ENCODE peak calls at places on chromosomes 13 and 19, in six cellular contexts. G, M, I, D, P and W are unnamed samples.

GRCh38 chr13:97262058-97262457 is 39.9 kb downstream of the MBNL2 start:
- DNase-seq in P (no peak), D (no peak), M (no peak), I (no peak), G (no peak), W (no peak)

GRCh38 chr19:11479470-11480080 is 1.3 kb downstream of the ELAVL3 start:
- DNase-seq in I (no peak), G (peak), P (no peak), D (peak), M (peak), W (peak)

GRCh38 chr13:110815471-110816204 is 99.2 kb downstream of the ANKRD10 start:
- DNase-seq in I (no peak), M (no peak), G (no peak), P (no peak), D (no peak), W (no peak)

GRCh38 chr19:11881151-11881800 is 6.3 kb upstream of the ZNF69 start:
- DNase-seq in M (peak), G (peak), P (peak), I (no peak), D (peak), W (peak)

GRCh38 chr13:108944760-108945159 is 315.3 kb downstream of the MYO16 start:
- DNase-seq in D (no peak), M (no peak), I (peak), P (peak), G (no peak), W (no peak)

GRCh38 chr13:49774376-49775005 is 18.0 kb downstream of the KPNA3 start:
- DNase-seq in P (no peak), D (no peak), G (no peak), I (no peak), M (no peak), W (no peak)

GRCh38 chr13:102935896-102936321 is 90.1 kb downstream of the ERCC5 start:
- DNase-seq in G (no peak), D (no peak), M (no peak), I (no peak), P (no peak), W (no peak)

GRCh38 chr19:2648528-2648937 is 54.0 kb downstream of the GNG7 start:
- DNase-seq in G (peak), I (peak), M (peak), P (peak), D (peak), W (peak)

GRCh38 chr13:39452834-39453233 is 150.2 kb downstream of the LHFPL6 start:
- DNase-seq in P (no peak), I (no peak), D (peak), M (no peak), G (no peak), W (no peak)

GRCh38 chr13:24085662-24086061 is 74.9 kb upstream of the SPATA13 start:
- DNase-seq in D (no peak), G (no peak), I (no peak), M (no peak), P (no peak), W (no peak)

GRCh38 chr13:40190656-40191100 is 475.8 kb downstream of the FOXO1 start:
- DNase-seq in G (peak), M (no peak), I (no peak), D (peak), P (peak), W (peak)

GRCh38 chr13:20431080-20431479 is 94.6 kb downstream of the CRYL1 start:
- DNase-seq in P (no peak), I (no peak), D (no peak), G (no peak), M (no peak), W (no peak)

GRCh38 chr19:29566496-29567054 is 39.5 kb upstream of the POP4 start:
- DNase-seq in M (no peak), I (no peak), G (no peak), P (no peak), D (no peak), W (no peak)

GRCh38 chr19:2054763-2055162 is 3.7 kb upstream of the MKNK2 start:
- DNase-seq in P (no peak), G (peak), M (no peak), I (no peak), D (no peak), W (no peak)

GRCh38 chr19:6424190-6424938 is at the start of gene KHSRP:
- DNase-seq in M (no peak), P (no peak), D (peak), I (no peak), G (no peak), W (no peak)

GRCh38 chr13:61202042-61202441 is 213.6 kb downstream of the PCDH20 start:
- DNase-seq in D (no peak), M (peak), P (no peak), I (no peak), G (no peak), W (no peak)

GRCh38 chr19:15248648-15249559 is 16.7 kb upstream of the EPHX3 start:
- DNase-seq in D (no peak), I (peak), M (no peak), P (peak), G (peak), W (peak)

GRCh38 chr19:47608074-47608907 is 643 bp upstream of the BICRA start:
- DNase-seq in P (peak), M (peak), D (peak), I (peak), G (peak), W (peak)
- TF ChIP-seq CTCF in P (peak), M (peak), D (no peak), I (peak), G (peak), W (peak)

GRCh38 chr13:22848539-22849052 is 332.2 kb upstream of the SGCG start:
- DNase-seq in P (no peak), D (no peak), I (no peak), G (no peak), M (peak), W (peak)
- TF ChIP-seq CTCF in P (no peak), D (no peak), I (no peak), G (no peak), M (no peak), W (no peak)

DNA sequence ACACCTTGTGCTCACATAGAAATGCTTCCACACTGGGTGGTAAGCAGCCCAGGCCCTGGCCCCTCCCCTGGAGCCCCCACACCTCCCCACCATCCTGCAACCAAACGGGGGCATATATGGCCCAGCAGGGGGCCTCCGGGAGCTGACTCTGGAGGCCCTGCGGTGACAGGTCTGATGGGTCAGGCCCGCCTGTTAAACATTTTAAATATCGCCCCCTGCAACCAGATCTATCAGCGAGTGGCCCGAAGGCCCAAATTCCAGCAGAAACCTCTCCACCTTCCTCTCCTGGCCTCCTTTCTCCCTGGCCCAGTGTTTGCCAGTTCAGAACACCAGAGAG is 48.0 kb upstream of the KATNAL1 start:
- DNase-seq in D (peak), P (no peak), I (no peak), G (no peak), M (peak), W (no peak)
- TF ChIP-seq CTCF in D (peak), P (peak), I (no peak), G (peak), M (no peak), W (no peak)

GRCh38 chr19:35513975-35514809 is 743 bp upstream of the DMKN start:
- DNase-seq in M (peak), I (no peak), P (peak), D (peak), G (no peak), W (no peak)
- TF ChIP-seq CTCF in M (peak), I (no peak), P (no peak), D (no peak), G (no peak), W (no peak)

DNA sequence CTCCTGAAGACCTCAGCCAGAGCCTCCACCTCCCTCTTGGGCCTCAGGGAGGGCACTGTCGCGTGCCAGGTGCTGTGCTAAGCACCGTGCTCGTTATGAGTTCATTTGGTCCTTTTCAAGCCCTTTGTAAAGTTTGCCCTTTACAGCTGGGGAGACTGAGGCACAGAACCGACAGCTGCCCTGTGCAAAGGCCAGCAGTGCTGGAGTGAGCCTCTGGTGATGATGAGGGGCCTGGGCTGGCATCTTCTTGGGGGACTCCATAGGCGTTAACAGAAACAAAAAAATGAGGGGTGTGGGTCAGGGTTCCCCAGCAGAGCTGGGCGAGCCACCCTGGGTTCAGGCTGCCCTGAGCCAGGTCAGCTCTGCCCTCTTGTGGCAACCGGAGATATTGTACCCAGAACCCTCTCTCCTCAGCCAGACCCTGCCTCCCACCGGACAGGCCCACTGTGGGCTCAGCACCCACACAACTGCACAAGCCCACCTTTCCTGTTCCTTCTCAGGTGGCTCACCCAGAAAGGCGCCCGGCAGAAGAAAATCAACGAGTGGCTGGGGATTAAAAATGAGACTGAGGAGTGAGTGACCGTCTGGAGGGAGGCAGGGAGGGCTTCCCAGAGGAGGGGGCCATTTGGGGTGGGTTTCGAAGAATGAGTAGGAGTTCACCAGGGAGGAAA is 5.5 kb upstream of the IFI30 start:
- DNase-seq in I (no peak), D (peak), G (peak), M (peak), P (peak), W (no peak)
- TF ChIP-seq CTCF in I (peak), D (peak), G (peak), M (peak), P (peak), W (peak)

GRCh38 chr13:101152184-101152583 is 264.1 kb downstream of the NALCN start:
- DNase-seq in M (no peak), I (no peak), D (peak), P (no peak), G (no peak), W (no peak)

GRCh38 chr13:101150998-101151397 is 265.3 kb downstream of the NALCN start:
- DNase-seq in D (peak), M (no peak), I (no peak), P (peak), G (no peak), W (no peak)

GRCh38 chr13:101157261-101157660 is 259.0 kb downstream of the NALCN start:
- DNase-seq in D (no peak), P (no peak), M (peak), I (no peak), G (no peak), W (no peak)

GRCh38 chr13:101155920-101156319 is 260.4 kb downstream of the NALCN start:
- DNase-seq in P (no peak), G (no peak), M (peak), I (no peak), D (no peak), W (no peak)
- TF ChIP-seq CTCF in P (peak), G (peak), M (peak), I (peak), D (peak), W (peak)

DNA sequence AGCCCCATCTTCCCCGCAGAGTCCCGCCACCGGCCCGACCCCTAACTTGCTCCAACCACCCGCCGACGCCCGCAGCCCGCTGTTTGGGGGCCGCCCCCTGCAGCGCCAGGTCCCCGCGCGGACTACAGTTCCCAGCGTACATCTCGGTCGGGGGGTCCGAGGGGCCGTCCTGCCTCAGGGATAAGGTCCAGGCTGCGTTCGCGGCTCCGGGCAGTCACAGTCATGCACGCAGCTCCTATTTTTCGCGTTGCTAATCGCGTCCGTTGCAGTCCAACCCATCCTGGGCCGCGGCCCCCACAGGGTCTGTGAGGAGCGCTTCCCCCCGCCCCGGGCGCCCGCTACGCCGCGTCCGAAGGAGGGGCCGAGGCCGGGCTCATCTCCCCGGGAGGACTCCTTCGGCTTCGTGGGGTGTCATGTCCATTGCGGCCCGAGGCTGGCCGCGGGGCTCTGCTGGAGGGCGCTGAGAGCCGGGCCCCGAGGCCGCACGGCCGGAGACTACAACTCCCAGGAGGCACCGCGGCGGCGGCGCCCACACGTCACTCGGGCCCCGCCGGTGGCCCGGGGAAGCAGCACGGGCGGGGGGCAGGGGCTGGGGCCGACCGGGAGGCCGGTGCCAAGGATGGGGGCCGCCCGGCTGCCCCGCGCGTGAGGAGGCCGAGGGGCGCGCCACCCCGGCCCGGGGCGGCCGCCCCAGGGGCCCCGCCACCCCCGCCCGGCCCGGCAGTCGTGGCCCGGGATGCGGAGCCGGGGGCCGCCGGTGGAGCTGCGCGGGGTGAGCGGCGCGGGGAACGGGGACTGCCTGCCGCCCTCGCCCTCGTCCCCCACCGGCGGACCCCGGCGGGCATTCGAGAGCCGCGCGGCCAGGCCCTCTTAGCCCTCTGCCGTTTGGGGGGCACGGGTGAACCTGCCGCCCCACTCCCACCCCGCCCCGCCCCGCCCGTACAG is at the start of gene MAP3K10:
- DNase-seq in M (peak), D (peak), G (peak), I (peak), P (peak), W (peak)
- TF ChIP-seq CTCF in M (no peak), D (no peak), G (no peak), I (no peak), P (no peak), W (peak)

GRCh38 chr19:22918221-22918620 is 84.8 kb downstream of the ZNF728 start:
- DNase-seq in M (no peak), D (no peak), G (no peak), P (no peak), I (no peak), W (no peak)
- TF ChIP-seq CTCF in M (no peak), D (no peak), G (no peak), P (no peak), I (no peak), W (no peak)

GRCh38 chr13:72952529-72953141 is 106.2 kb upstream of the KLF5 start:
- DNase-seq in P (no peak), G (no peak), D (no peak), I (no peak), M (peak), W (no peak)
- TF ChIP-seq CTCF in P (no peak), G (no peak), D (no peak), I (no peak), M (peak), W (no peak)

GRCh38 chr13:94112731-94113130 is 366.8 kb downstream of the DCT start:
- DNase-seq in G (no peak), M (no peak), D (no peak), P (no peak), I (no peak), W (no peak)
- TF ChIP-seq CTCF in G (no peak), M (peak), D (no peak), P (no peak), I (no peak), W (no peak)